ENCODE peak calls at places on chromosomes 6 and 20, in seven cellular contexts. X is HT1080; Z is stimulated activated naive B cell treated with anti-CD40 and anti-IgM and Interleukin-4, amounts not matched to agents 10 μg/mL and 1 μg/mL and 100 μg/mL, for 72 hours; B is SHP77; M is BE2C; G is EH; I is KG1. J is an unnamed sample.

GRCh38 chr6:84182001-84182400 is 45.4 kb downstream of the CEP162 start:
- DNase-seq in G (no peak), M (no peak), X (no peak), Z (no peak), I (no peak), B (no peak), J (no peak)

GRCh38 chr20:48526936-48527335 is 300.9 kb downstream of the PREX1 start:
- DNase-seq in G (no peak), I (no peak), M (no peak), B (no peak), Z (no peak), X (no peak), J (no peak)

GRCh38 chr6:166470029-166470862 is 87.5 kb upstream of the MPC1 start:
- DNase-seq in G (no peak), B (no peak), X (no peak), I (no peak), Z (no peak), M (peak), J (no peak)

GRCh38 chr20:52889225-52889624 is 82.9 kb upstream of the TSHZ2 start:
- DNase-seq in X (no peak), I (no peak), M (no peak), B (no peak), Z (no peak), G (no peak), J (no peak)

GRCh38 chr6:6125495-6125894 is 118.8 kb upstream of the NRN1 start:
- DNase-seq in B (no peak), Z (no peak), X (no peak), I (no peak), M (peak), G (no peak), J (no peak)

GRCh38 chr20:32470025-32470861 is 112.1 kb downstream of the ASXL1 start:
- DNase-seq in X (peak), G (peak), Z (no peak), M (peak), B (peak), I (peak), J (peak)

GRCh38 chr6:16420715-16421461 is 182.5 kb downstream of the GMPR start:
- DNase-seq in X (no peak), G (peak), B (no peak), Z (peak), M (no peak), I (no peak), J (no peak)

GRCh38 chr20:56799187-56799586 is 170.1 kb downstream of the TFAP2C start:
- DNase-seq in X (no peak), G (no peak), Z (no peak), I (no peak), B (no peak), M (no peak), J (no peak)

GRCh38 chr20:64149809-64150560 is 14.3 kb upstream of the MYT1 start:
- DNase-seq in G (no peak), Z (no peak), M (no peak), X (no peak), B (no peak), I (no peak), J (no peak)

GRCh38 chr20:55153321-55153720 is 677.9 kb downstream of the DOK5 start:
- DNase-seq in X (peak), Z (no peak), B (no peak), I (no peak), M (no peak), G (no peak), J (no peak)

GRCh38 chr6:119226089-119226488 is 123.5 kb downstream of the MAN1A1 start:
- DNase-seq in G (no peak), I (no peak), B (peak), X (no peak), Z (no peak), M (no peak), J (no peak)

GRCh38 chr6:95572098-95572497 is 5.2 kb upstream of the MANEA start:
- DNase-seq in I (peak), M (no peak), G (no peak), Z (no peak), B (no peak), X (peak), J (peak)

GRCh38 chr20:21707999-21708737 is 2.7 kb downstream of the PAX1 start:
- DNase-seq in G (no peak), X (no peak), M (no peak), B (no peak), Z (no peak), I (no peak), J (no peak)

GRCh38 chr20:22438926-22439325 is 145.4 kb downstream of the FOXA2 start:
- DNase-seq in G (no peak), Z (no peak), I (no peak), M (no peak), X (peak), B (peak), J (no peak)

GRCh38 chr6:156809034-156809433 is 31.9 kb downstream of the ARID1B start:
- DNase-seq in I (no peak), B (peak), X (no peak), G (peak), Z (no peak), M (peak), J (peak)

GRCh38 chr6:84599991-84600390 is 164.4 kb downstream of the TBX18 start:
- DNase-seq in Z (no peak), B (no peak), I (no peak), M (no peak), X (no peak), G (no peak), J (no peak)

GRCh38 chr6:118320652-118321051 is 227.4 kb upstream of the PLN start:
- DNase-seq in B (no peak), M (no peak), G (no peak), I (no peak), X (no peak), Z (no peak), J (no peak)

GRCh38 chr6:31534521-31535040 is 5.8 kb downstream of the MCCD1 start:
- DNase-seq in Z (no peak), X (no peak), M (no peak), G (no peak), B (no peak), I (no peak), J (no peak)

GRCh38 chr6:1856381-1856780 is 246.7 kb downstream of the FOXC1 start:
- DNase-seq in I (no peak), M (peak), G (peak), B (peak), Z (peak), X (no peak), J (no peak)

GRCh38 chr6:105401247-105402089 is 1.4 kb downstream of the PREP start:
- DNase-seq in Z (no peak), I (no peak), B (no peak), X (no peak), M (no peak), G (peak), J (no peak)

GRCh38 chr6:15555101-15556038 is 107.5 kb downstream of the DTNBP1 start:
- DNase-seq in B (no peak), G (no peak), I (no peak), X (peak), M (no peak), Z (no peak), J (no peak)

GRCh38 chr6:35449287-35449881 is 2.8 kb upstream of the FANCE start:
- DNase-seq in Z (no peak), G (peak), M (peak), I (peak), X (peak), B (peak), J (peak)

GRCh38 chr20:47571426-47571825 is 69.7 kb downstream of the NCOA3 start:
- DNase-seq in B (no peak), X (no peak), Z (no peak), M (no peak), I (no peak), G (no peak), J (no peak)

GRCh38 chr20:18722381-18722780 is 91.2 kb upstream of the SCP2D1 start:
- DNase-seq in Z (no peak), G (peak), X (no peak), M (no peak), I (no peak), B (no peak), J (no peak)

GRCh38 chr6:127893541-127893940 is 7.3 kb downstream of the THEMIS start:
- DNase-seq in M (no peak), B (no peak), X (no peak), G (no peak), I (no peak), Z (no peak), J (no peak)

GRCh38 chr20:51043811-51044210 is 20.9 kb upstream of the KCNG1 start:
- DNase-seq in G (peak), B (no peak), I (no peak), M (no peak), Z (no peak), X (peak), J (no peak)

GRCh38 chr20:40966516-40967185 is 62.0 kb upstream of the TOP1 start:
- DNase-seq in I (no peak), M (no peak), Z (no peak), G (no peak), B (no peak), X (no peak), J (no peak)

GRCh38 chr20:1171461-1172093 is 13.2 kb downstream of the TMEM74B start:
- DNase-seq in I (peak), G (peak), X (no peak), M (no peak), B (no peak), Z (no peak), J (peak)

GRCh38 chr20:56630086-56630493 is 984 bp downstream of the TFAP2C start:
- DNase-seq in B (no peak), I (peak), G (peak), M (peak), X (peak), Z (no peak), J (no peak)

GRCh38 chr6:53391170-53391569 is 42.4 kb upstream of the ELOVL5 start:
- DNase-seq in I (no peak), G (no peak), M (no peak), B (no peak), Z (no peak), X (no peak), J (no peak)

GRCh38 chr6:19159087-19159486 is 678.1 kb upstream of the ID4 start:
- DNase-seq in G (peak), I (no peak), M (no peak), B (no peak), X (no peak), Z (no peak), J (no peak)

GRCh38 chr6:150567823-150568383 is 31.8 kb upstream of the PLEKHG1 start:
- DNase-seq in X (peak), I (no peak), M (no peak), B (peak), G (no peak), Z (no peak), J (no peak)

GRCh38 chr6:166415306-166415705 is 32.6 kb upstream of the MPC1 start:
- DNase-seq in M (no peak), I (no peak), Z (no peak), B (no peak), G (no peak), X (no peak), J (no peak)

GRCh38 chr20:58749979-58750378 is 57.4 kb downstream of the NPEPL1 start:
- DNase-seq in G (no peak), B (no peak), X (no peak), I (no peak), Z (no peak), M (no peak), J (no peak)

GRCh38 chr6:156729248-156729647 is 47.9 kb upstream of the ARID1B start:
- DNase-seq in B (no peak), M (no peak), X (peak), I (no peak), G (peak), Z (no peak), J (no peak)

GRCh38 chr6:162829013-162829742 is 101.4 kb downstream of the PACRG start:
- DNase-seq in Z (no peak), I (no peak), X (peak), B (no peak), M (no peak), G (no peak), J (no peak)